ENCODE peak calls at places on chromosomes 3 and 15, in six cellular contexts. F is HepG2, E is upper lobe of left lung, Y is K562, R is HCT116, G is GM12878. T is an unnamed sample.

GRCh38 chr3:122312826-122313225 is 12.2 kb upstream of the CSTA start:
- ATAC-seq in G (no peak), E (no peak), F (no peak), Y (no peak), R (no peak), T (no peak)

GRCh38 chr3:42778644-42779043 is 5.6 kb upstream of the CCDC13 start:
- ATAC-seq in E (peak), G (no peak), F (no peak), Y (no peak), R (no peak), T (peak)

GRCh38 chr3:732326-732928 is 360.4 kb upstream of the CNTN6 start:
- ATAC-seq in E (no peak), Y (no peak), F (no peak), G (no peak), R (no peak), T (no peak)

GRCh38 chr3:171018151-171018935 is 8.2 kb downstream of the SLC2A2 start:
- ATAC-seq in R (peak), G (peak), E (no peak), Y (peak), F (peak), T (no peak)

GRCh38 chr3:114176890-114177289 is 2.0 kb downstream of the DRD3 start:
- ATAC-seq in E (no peak), R (no peak), Y (no peak), G (no peak), F (no peak), T (no peak)

GRCh38 chr3:197690754-197691153 is 46.0 kb downstream of the RUBCN start:
- ATAC-seq in E (no peak), Y (no peak), R (no peak), G (no peak), F (no peak), T (no peak)

GRCh38 chr3:141191097-141191749 is 40.4 kb upstream of the PXYLP1 start:
- ATAC-seq in R (no peak), F (no peak), G (no peak), E (no peak), Y (no peak), T (no peak)

GRCh38 chr15:61915640-61916039 is 144.6 kb downstream of the VPS13C start:
- ATAC-seq in E (no peak), Y (no peak), R (no peak), F (no peak), G (no peak), T (no peak)

GRCh38 chr15:39579487-39580116 is 1.3 kb upstream of the THBS1 start:
- ATAC-seq in F (peak), E (peak), Y (no peak), G (peak), R (peak), T (peak)

GRCh38 chr3:188664795-188665194 is 507.0 kb upstream of the TPRG1 start:
- ATAC-seq in G (peak), E (no peak), R (peak), F (peak), Y (no peak), T (no peak)

GRCh38 chr3:103367481-103367880 is 932.7 kb downstream of the ZPLD1 start:
- ATAC-seq in G (no peak), F (no peak), E (no peak), R (no peak), Y (no peak), T (no peak)

GRCh38 chr3:151875759-151876158 is 2.3 kb downstream of the SUCNR1 start:
- ATAC-seq in F (no peak), E (peak), Y (peak), R (no peak), G (peak), T (no peak)

GRCh38 chr3:13420817-13421755 is 964 bp upstream of the NUP210 start:
- ATAC-seq in R (no peak), G (peak), Y (peak), F (peak), E (peak), T (no peak)

GRCh38 chr3:13424111-13424844 is 4.2 kb upstream of the NUP210 start:
- ATAC-seq in F (no peak), G (no peak), E (no peak), Y (no peak), R (no peak), T (no peak)

GRCh38 chr3:13416002-13416793 is 3.9 kb downstream of the NUP210 start:
- ATAC-seq in E (no peak), Y (no peak), R (no peak), G (no peak), F (no peak), T (no peak)

GRCh38 chr3:13419356-13420050 is 619 bp downstream of the NUP210 start:
- ATAC-seq in R (peak), F (peak), E (peak), Y (peak), G (peak), T (peak)

GRCh38 chr3:13420051-13420816 is at the start of gene NUP210:
- ATAC-seq in E (peak), G (peak), F (peak), R (peak), Y (peak), T (peak)
- TF ChIP-seq POLR2A in E (no peak), G (peak), F (peak), R (peak), Y (peak), T (no peak)

DNA sequence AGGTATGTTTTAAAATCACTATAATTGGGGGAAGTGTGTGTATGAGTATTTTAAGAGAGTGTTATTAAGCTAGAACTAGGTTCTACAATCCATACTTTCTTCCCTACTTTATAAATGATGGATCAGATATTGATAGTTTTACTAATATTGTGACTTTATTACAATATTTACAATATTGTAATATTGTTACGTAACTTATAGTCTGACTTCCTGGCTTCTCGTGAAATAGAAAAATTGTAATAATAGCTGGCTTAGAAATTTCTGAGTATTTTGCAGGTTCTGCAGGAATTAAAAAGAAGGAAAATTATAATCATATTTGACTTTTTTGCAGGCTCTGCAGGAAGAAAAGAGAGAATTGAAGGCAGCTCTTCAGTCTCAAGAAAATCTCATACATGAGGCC is 60.0 kb downstream of the CEP63 start:
- ATAC-seq in E (no peak), Y (no peak), F (no peak), R (no peak), G (no peak), T (no peak)
- TF ChIP-seq POLR2AphosphoS5 in E (no peak), Y (no peak), F (no peak), R (no peak), G (no peak), T (no peak)

GRCh38 chr15:75640483-75641175 is 605 bp upstream of the IMP3 start:
- ATAC-seq in G (peak), E (peak), F (peak), R (peak), Y (peak), T (peak)

GRCh38 chr15:75639191-75639708 is 774 bp downstream of the IMP3 start:
- ATAC-seq in F (no peak), Y (no peak), G (no peak), E (no peak), R (no peak), T (no peak)

GRCh38 chr15:75639709-75640482 is at the start of gene IMP3:
- ATAC-seq in R (peak), E (peak), F (peak), Y (peak), G (peak), T (peak)

GRCh38 chr15:75641176-75641498 is 1.1 kb upstream of the IMP3 start:
- ATAC-seq in F (no peak), R (no peak), E (no peak), G (no peak), Y (no peak), T (no peak)

DNA sequence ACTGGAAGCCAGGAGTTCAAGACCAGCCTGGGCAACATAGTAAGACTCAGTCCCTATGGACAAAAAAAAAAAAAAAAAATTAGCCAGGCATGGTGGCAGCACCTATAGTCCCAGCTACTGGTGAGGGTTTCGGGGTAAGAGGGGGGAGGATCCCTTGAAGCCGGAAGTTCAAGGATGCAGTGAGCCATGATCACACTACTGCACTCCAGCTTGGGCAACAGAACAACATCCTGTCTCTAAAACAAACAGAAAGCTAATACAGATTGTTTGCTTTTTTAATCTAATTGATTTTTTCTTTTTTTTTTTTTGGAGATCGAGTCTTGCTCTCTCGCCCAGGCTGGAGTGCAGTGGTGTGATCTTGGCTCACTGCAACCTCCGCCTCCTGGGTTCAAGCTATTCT is 1.6 kb upstream of the IMP3 start:
- ATAC-seq in Y (no peak), E (no peak), R (no peak), F (peak), G (no peak), T (no peak)
- TF ChIP-seq POLR2A in Y (no peak), E (no peak), R (no peak), F (no peak), G (no peak), T (no peak)

GRCh38 chr3:123546133-123546755 is 38.6 kb downstream of the HACD2 start:
- ATAC-seq in G (no peak), Y (no peak), R (no peak), E (no peak), F (no peak), T (no peak)
- TF ChIP-seq POLR2AphosphoS5 in G (no peak), Y (no peak), R (no peak), E (no peak), F (no peak), T (no peak)

GRCh38 chr3:177345973-177346503 is 148.8 kb upstream of the TBL1XR1 start:
- ATAC-seq in F (no peak), Y (no peak), R (no peak), G (no peak), E (no peak), T (no peak)

GRCh38 chr3:177347611-177348010 is 150.3 kb upstream of the TBL1XR1 start:
- ATAC-seq in Y (no peak), E (no peak), G (no peak), R (no peak), F (no peak), T (no peak)

GRCh38 chr3:177348974-177349373 is 151.7 kb upstream of the TBL1XR1 start:
- ATAC-seq in R (no peak), G (no peak), E (no peak), Y (no peak), F (no peak), T (no peak)

GRCh38 chr3:177345049-177345972 is 148.0 kb upstream of the TBL1XR1 start:
- ATAC-seq in F (peak), E (peak), R (peak), Y (peak), G (peak), T (peak)

DNA sequence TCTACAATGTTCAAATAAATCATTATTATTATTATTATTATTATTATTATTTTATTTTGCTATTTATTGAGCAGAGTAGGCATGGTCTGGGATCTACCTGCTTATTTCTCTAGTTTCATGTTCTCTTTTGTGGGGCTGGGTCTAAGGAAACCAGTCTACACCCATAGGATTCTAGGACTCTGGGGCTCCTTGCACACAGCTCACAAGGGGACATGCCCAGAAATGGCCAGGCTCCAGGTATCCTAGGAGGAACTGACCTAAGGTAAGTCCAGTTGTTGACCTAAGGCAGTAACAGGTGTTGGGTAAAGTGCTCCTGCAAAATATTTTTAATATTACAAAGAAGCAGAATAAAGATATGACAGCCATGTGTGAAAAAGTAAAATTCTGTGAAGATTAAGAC is 149.6 kb upstream of the TBL1XR1 start:
- ATAC-seq in Y (no peak), E (no peak), R (no peak), G (no peak), F (no peak), T (no peak)
- TF ChIP-seq POLR2A in Y (no peak), E (no peak), R (no peak), G (no peak), F (no peak), T (no peak)

GRCh38 chr3:48194446-48195071 is 6.3 kb upstream of the CDC25A start:
- ATAC-seq in F (peak), R (peak), Y (peak), G (peak), E (peak), T (peak)
- TF ChIP-seq POLR2AphosphoS5 in F (no peak), R (no peak), Y (no peak), G (no peak), E (no peak), T (no peak)

DNA sequence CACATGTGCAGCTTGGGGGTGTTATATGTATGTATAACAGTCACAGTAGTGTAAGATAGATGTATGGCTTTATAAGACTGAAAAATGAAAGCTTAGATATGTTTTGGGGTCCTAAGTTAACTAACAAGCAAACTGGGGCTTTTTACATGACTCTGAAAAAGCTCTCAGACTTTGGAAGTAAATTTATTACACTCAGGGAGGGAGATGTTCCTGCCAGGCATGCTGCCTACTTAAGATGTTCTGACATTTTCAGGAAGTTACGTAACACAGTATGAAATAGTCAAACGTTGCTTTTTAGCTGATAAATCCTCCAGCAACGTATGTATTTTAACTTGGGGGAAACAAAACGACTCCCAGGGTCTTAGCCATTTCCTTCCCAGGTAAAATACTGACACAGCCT is 1.7 kb upstream of the IFT57 start:
- ATAC-seq in G (no peak), F (no peak), E (no peak), Y (no peak), R (no peak), T (no peak)
- TF ChIP-seq POLR2A in G (no peak), F (no peak), E (no peak), Y (no peak), R (no peak), T (no peak)

GRCh38 chr3:33932010-33932764 is 133.8 kb downstream of the PDCD6IP start:
- ATAC-seq in E (no peak), F (no peak), Y (no peak), R (no peak), G (no peak), T (no peak)
- TF ChIP-seq POLR2AphosphoS5 in E (no peak), F (no peak), Y (no peak), R (no peak), G (no peak), T (no peak)

T was measured in gastroesophageal sphincter.